ENCODE peak calls at places on chromosomes 6 and 20, in four cellular contexts. One of them, this sample, is unnamed.

GRCh38 chr20:21729316-21729715 is 23.9 kb downstream of the PAX1 start:
- DNase-seq in K562: no peak
- DNase-seq in WTC11: no peak
- DNase-seq in HepG2: no peak
- DNase-seq in this sample: no peak

GRCh38 chr6:99019341-99019740 is 71.6 kb upstream of the FBXL4 start:
- DNase-seq in K562: no peak
- DNase-seq in WTC11: no peak
- DNase-seq in HepG2: no peak
- DNase-seq in this sample: no peak

GRCh38 chr20:145877-146276 is 3.5 kb downstream of the DEFB126 start:
- DNase-seq in K562: no peak
- DNase-seq in WTC11: no peak
- DNase-seq in HepG2: no peak
- DNase-seq in this sample: no peak

GRCh38 chr6:119073307-119074051 is 5.0 kb downstream of the FAM184A start:
- DNase-seq in K562: peak; percentile 34
- DNase-seq in WTC11: no peak
- DNase-seq in HepG2: no peak
- DNase-seq in this sample: no peak

GRCh38 chr20:41619360-41620115 is 1.4 kb upstream of the CHD6 start:
- DNase-seq in K562: no peak
- DNase-seq in WTC11: no peak
- DNase-seq in HepG2: no peak
- DNase-seq in this sample: no peak

GRCh38 chr20:10498196-10498595 is 63.1 kb downstream of the SLX4IP start:
- DNase-seq in K562: no peak
- DNase-seq in WTC11: no peak
- DNase-seq in HepG2: no peak
- DNase-seq in this sample: no peak

GRCh38 chr6:25448965-25449538 is 169.9 kb downstream of the CARMIL1 start:
- DNase-seq in K562: no peak
- DNase-seq in WTC11: no peak
- DNase-seq in HepG2: no peak
- DNase-seq in this sample: no peak

GRCh38 chr20:10006461-10006860 is 28.3 kb upstream of the ANKEF1 start:
- DNase-seq in K562: no peak
- DNase-seq in WTC11: no peak
- DNase-seq in HepG2: no peak
- DNase-seq in this sample: no peak

GRCh38 chr20:2468581-2469407 is 1.8 kb downstream of the SNRPB start:
- DNase-seq in K562: no peak
- DNase-seq in WTC11: no peak
- DNase-seq in HepG2: no peak
- DNase-seq in this sample: no peak

GRCh38 chr6:13229205-13230085 is 98.9 kb downstream of the TBC1D7 start:
- DNase-seq in K562: peak; percentile 47
- DNase-seq in WTC11: peak; percentile 22
- DNase-seq in HepG2: peak; percentile 49
- DNase-seq in this sample: no peak

GRCh38 chr20:10352934-10353866 is 80.8 kb downstream of the MKKS start:
- DNase-seq in K562: no peak
- DNase-seq in WTC11: no peak
- DNase-seq in HepG2: peak; percentile 57
- DNase-seq in this sample: no peak

GRCh38 chr6:43990275-43990626 is 137.0 kb downstream of the MRPL14 start:
- DNase-seq in K562: no peak
- DNase-seq in WTC11: no peak
- DNase-seq in HepG2: no peak
- DNase-seq in this sample: no peak

GRCh38 chr20:8267009-8267408 is 134.9 kb downstream of the PLCB1 start:
- DNase-seq in K562: no peak
- DNase-seq in WTC11: no peak
- DNase-seq in HepG2: no peak
- DNase-seq in this sample: no peak

DNA sequence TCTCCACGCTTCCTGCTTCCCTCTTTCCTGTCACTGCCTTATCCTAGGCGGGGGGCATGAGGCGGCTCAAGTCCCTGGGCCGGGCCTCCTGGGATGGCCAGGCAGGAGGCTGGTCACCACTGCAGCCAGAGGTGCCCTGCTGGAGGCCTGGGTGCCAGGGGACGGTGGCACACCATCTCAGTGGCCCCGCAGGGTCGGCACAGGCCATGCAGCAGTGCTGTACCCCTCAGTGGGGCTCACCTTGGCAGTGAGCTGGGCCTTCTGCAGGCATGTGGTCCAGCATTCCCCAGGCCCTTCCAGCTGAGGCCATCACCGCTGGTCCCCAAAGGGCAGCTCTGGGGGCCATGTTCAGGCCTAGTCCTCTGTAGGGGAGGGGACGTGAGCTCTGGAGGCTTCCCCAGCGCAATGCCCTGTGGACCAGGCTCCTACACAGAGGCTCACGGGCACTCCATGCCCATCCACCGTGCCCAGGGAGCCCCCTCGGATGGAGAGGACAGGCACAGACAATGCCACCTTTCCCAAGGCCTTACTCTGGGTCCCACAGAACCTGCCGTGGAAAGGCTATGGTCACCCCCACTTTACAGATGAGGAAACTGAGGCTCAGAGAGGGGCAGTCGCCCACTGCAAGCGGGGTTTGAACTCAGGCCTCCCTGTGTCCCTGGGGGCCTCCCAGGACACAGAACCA is 123.8 kb downstream of the TAF4 start:
- DNase-seq in K562: no peak
- DNase-seq in WTC11: peak; percentile 6
- DNase-seq in HepG2: no peak
- DNase-seq in this sample: no peak
- TF ChIP-seq ELF4 in K562: no peak
- TF ChIP-seq ELF4 in WTC11: no peak
- TF ChIP-seq ELF4 in HepG2: no peak
- TF ChIP-seq ELF4 in this sample: no peak

GRCh38 chr6:71733970-71734899 is 152.1 kb upstream of the RIMS1 start:
- DNase-seq in K562: no peak
- DNase-seq in WTC11: no peak
- DNase-seq in HepG2: no peak
- DNase-seq in this sample: no peak
- TF ChIP-seq ELF4 in K562: no peak
- TF ChIP-seq ELF4 in WTC11: no peak
- TF ChIP-seq ELF4 in HepG2: no peak
- TF ChIP-seq ELF4 in this sample: no peak

GRCh38 chr6:14275493-14275851 is 157.9 kb downstream of the CD83 start:
- DNase-seq in K562: no peak
- DNase-seq in WTC11: no peak
- DNase-seq in HepG2: no peak
- DNase-seq in this sample: no peak
- TF ChIP-seq ELF4 in K562: no peak
- TF ChIP-seq ELF4 in WTC11: no peak
- TF ChIP-seq ELF4 in HepG2: no peak
- TF ChIP-seq ELF4 in this sample: no peak

DNA sequence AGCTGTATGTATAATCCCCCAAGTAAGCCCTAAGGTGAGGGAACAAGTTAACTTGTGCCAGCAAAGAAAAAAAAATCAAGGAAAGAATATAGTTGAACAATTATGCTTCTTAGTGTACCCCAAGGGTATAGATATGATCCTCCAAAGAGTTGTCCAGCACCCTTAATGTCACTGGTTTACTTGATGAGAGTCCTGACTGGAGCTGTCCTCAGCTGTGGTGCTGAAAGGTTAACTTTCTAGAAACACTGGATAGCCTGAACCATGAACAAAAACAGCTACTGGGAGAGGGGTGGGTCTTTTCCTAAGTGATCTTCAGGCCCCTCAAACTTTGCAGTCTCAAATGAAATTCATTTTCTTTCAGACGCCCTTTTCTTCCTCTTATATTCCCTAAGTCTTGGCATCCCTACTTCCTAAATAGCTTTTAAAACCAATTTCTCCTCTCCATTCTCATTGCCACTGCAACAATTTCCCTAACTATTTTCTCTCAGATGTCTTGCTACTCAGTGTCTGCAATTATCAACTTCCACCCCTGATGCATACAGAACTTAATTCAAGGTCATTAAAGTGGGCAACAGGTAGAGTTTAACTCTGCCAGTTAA is 83.5 kb upstream of the PROKR2 start:
- DNase-seq in K562: peak; percentile 20
- DNase-seq in WTC11: peak; percentile 42
- DNase-seq in HepG2: peak; percentile 35
- DNase-seq in this sample: no peak
- TF ChIP-seq ELF4 in K562: no peak
- TF ChIP-seq ELF4 in WTC11: no peak
- TF ChIP-seq ELF4 in HepG2: no peak
- TF ChIP-seq ELF4 in this sample: no peak

GRCh38 chr6:162965366-162965765 is 237.6 kb downstream of the PACRG start:
- DNase-seq in K562: no peak
- DNase-seq in WTC11: no peak
- DNase-seq in HepG2: no peak
- DNase-seq in this sample: no peak

GRCh38 chr6:162963861-162964260 is 236.1 kb downstream of the PACRG start:
- DNase-seq in K562: no peak
- DNase-seq in WTC11: no peak
- DNase-seq in HepG2: no peak
- DNase-seq in this sample: no peak

GRCh38 chr6:162960674-162961457 is 233.1 kb downstream of the PACRG start:
- DNase-seq in K562: no peak
- DNase-seq in WTC11: no peak
- DNase-seq in HepG2: no peak
- DNase-seq in this sample: no peak

GRCh38 chr6:162962093-162962492 is 234.3 kb downstream of the PACRG start:
- DNase-seq in K562: no peak
- DNase-seq in WTC11: no peak
- DNase-seq in HepG2: no peak
- DNase-seq in this sample: no peak

GRCh38 chr6:162964703-162965140 is 236.9 kb downstream of the PACRG start:
- DNase-seq in K562: no peak
- DNase-seq in WTC11: no peak
- DNase-seq in HepG2: no peak
- DNase-seq in this sample: no peak
- TF ChIP-seq ELF4 in K562: no peak
- TF ChIP-seq ELF4 in WTC11: no peak
- TF ChIP-seq ELF4 in HepG2: no peak
- TF ChIP-seq ELF4 in this sample: no peak

GRCh38 chr20:59010321-59010994 is 3.4 kb upstream of the CTSZ start:
- DNase-seq in K562: no peak
- DNase-seq in WTC11: no peak
- DNase-seq in HepG2: no peak
- DNase-seq in this sample: no peak
- TF ChIP-seq ELF4 in K562: no peak
- TF ChIP-seq ELF4 in WTC11: no peak
- TF ChIP-seq ELF4 in HepG2: no peak
- TF ChIP-seq ELF4 in this sample: no peak

GRCh38 chr6:41477572-41477971 is 68.6 kb upstream of the FOXP4 start:
- DNase-seq in K562: no peak
- DNase-seq in WTC11: peak; percentile 47
- DNase-seq in HepG2: no peak
- DNase-seq in this sample: no peak
- TF ChIP-seq ELF4 in K562: no peak
- TF ChIP-seq ELF4 in WTC11: no peak
- TF ChIP-seq ELF4 in HepG2: no peak
- TF ChIP-seq ELF4 in this sample: no peak

GRCh38 chr6:33895988-33896387 is 92.2 kb upstream of the MLN start:
- DNase-seq in K562: no peak
- DNase-seq in WTC11: no peak
- DNase-seq in HepG2: no peak
- DNase-seq in this sample: no peak

GRCh38 chr6:33894438-33894837 is 90.6 kb upstream of the MLN start:
- DNase-seq in K562: no peak
- DNase-seq in WTC11: no peak
- DNase-seq in HepG2: no peak
- DNase-seq in this sample: no peak

GRCh38 chr6:33895296-33895695 is 91.5 kb upstream of the MLN start:
- DNase-seq in K562: no peak
- DNase-seq in WTC11: no peak
- DNase-seq in HepG2: no peak
- DNase-seq in this sample: no peak

GRCh38 chr6:33897193-33897479 is 93.3 kb upstream of the MLN start:
- DNase-seq in K562: no peak
- DNase-seq in WTC11: no peak
- DNase-seq in HepG2: no peak
- DNase-seq in this sample: no peak

GRCh38 chr6:33896391-33897192 is 92.8 kb upstream of the MLN start:
- DNase-seq in K562: peak; percentile 42
- DNase-seq in WTC11: no peak
- DNase-seq in HepG2: no peak
- DNase-seq in this sample: no peak
- TF ChIP-seq ELF4 in K562: no peak
- TF ChIP-seq ELF4 in WTC11: no peak
- TF ChIP-seq ELF4 in HepG2: no peak
- TF ChIP-seq ELF4 in this sample: no peak